ENCODE peak calls at places on chromosome 12, in five cellular contexts. O is activated CD8-positive, alpha-beta memory T cell treated with anti-CD3 and anti-CD28 coated beads, Interleukin-2, amount 10 ng/mL, durations not matched to agents 7 days and 5 days; Q is GM20000; U is SHP77; T is caudate nucleus. K is an unnamed sample.

GRCh38 chr12:810635-811415 is 58.4 kb downstream of the WNK1 start:
- DNase-seq in Q (peak), U (no peak), T (no peak), O (peak), K (no peak)

GRCh38 chr12:27284751-27285150 is 40.7 kb downstream of the STK38L start:
- DNase-seq in Q (peak), U (no peak), T (no peak), O (no peak), K (no peak)

GRCh38 chr12:112986291-112986800 is 8.0 kb downstream of the OAS2 start:
- DNase-seq in T (no peak), O (no peak), Q (no peak), U (no peak), K (no peak)

GRCh38 chr12:123050331-123050809 is 69.9 kb downstream of the ARL6IP4 start:
- DNase-seq in T (no peak), U (no peak), Q (no peak), O (no peak), K (no peak)

GRCh38 chr12:19402743-19403400 is 36.4 kb upstream of the AEBP2 start:
- DNase-seq in O (no peak), Q (no peak), T (no peak), U (no peak), K (no peak)

GRCh38 chr12:49703647-49704137 is 3.5 kb downstream of the FMNL3 start:
- DNase-seq in U (no peak), T (no peak), Q (peak), O (peak), K (no peak)

GRCh38 chr12:11016937-11017336 is 5.5 kb downstream of the TAS2R19 start:
- DNase-seq in O (no peak), Q (no peak), T (no peak), U (no peak), K (no peak)

GRCh38 chr12:83843531-83843930 is 1069.1 kb downstream of the SLC6A15 start:
- DNase-seq in U (no peak), O (no peak), Q (no peak), T (no peak), K (no peak)

GRCh38 chr12:12716151-12716844 is 870 bp upstream of the CDKN1B start:
- DNase-seq in U (no peak), T (no peak), O (no peak), Q (no peak), K (no peak)

GRCh38 chr12:5715076-5715475 is 230.0 kb downstream of the ANO2 start:
- DNase-seq in U (no peak), T (no peak), O (no peak), Q (no peak), K (no peak)

GRCh38 chr12:106145539-106146447 is 7.0 kb upstream of the NUAK1 start:
- DNase-seq in Q (no peak), T (no peak), U (no peak), O (no peak), K (no peak)